ENCODE peak calls at places on chromosome 20, in eight cellular contexts. S is neural crest cell, C is mammary epithelial cell, M is transverse colon, I is upper lobe of left lung, X is Calu3, Q is astrocyte of the cerebellum, F is foreskin fibroblast. H is an unnamed sample.
A peak's percentile ranks its signal among the peaks of the same experiment; 100 is the strongest.

GRCh38 chr20:41219824-41220223 is 82.5 kb downstream of the PLCG1 start:
- DNase-seq in Q (no peak), F (no peak), M (no peak), S (no peak), C (no peak), X (no peak), I (no peak), H (no peak)

GRCh38 chr20:58329711-58330110 is 20.2 kb downstream of the RAB22A start:
- DNase-seq in S (no peak), X (no peak), C (no peak), M (no peak), F (no peak), Q (no peak), I (no peak), H (no peak)

GRCh38 chr20:38863024-38863851 is 57.7 kb downstream of the PPP1R16B start:
- DNase-seq in Q (no peak), I (no peak), F (no peak), M (peak; percentile 44), C (no peak), X (no peak), S (no peak), H (no peak)

GRCh38 chr20:25020901-25021301 is 28.4 kb upstream of the APMAP start:
- DNase-seq in S (no peak), X (no peak), Q (no peak), I (peak; percentile 18), M (peak; percentile 2), C (no peak), F (no peak), H (no peak)

GRCh38 chr20:62776692-62777527 is 19.4 kb upstream of the MRGBP start:
- DNase-seq in F (peak; percentile 13), S (no peak), X (peak; percentile 49), C (peak; percentile 22), Q (no peak), I (no peak), M (peak; percentile 55), H (no peak)

GRCh38 chr20:63645218-63645617 is 8.0 kb downstream of the STMN3 start:
- DNase-seq in M (no peak), S (no peak), X (no peak), Q (no peak), I (no peak), C (no peak), F (no peak), H (no peak)

GRCh38 chr20:42530855-42531674 is 658.6 kb downstream of the PTPRT start:
- DNase-seq in M (no peak), S (peak; percentile 11), Q (no peak), X (peak; percentile 34), C (no peak), F (no peak), I (no peak), H (no peak)

GRCh38 chr20:23143098-23143497 is 57.0 kb upstream of the CD93 start:
- DNase-seq in X (peak; percentile 23), S (no peak), Q (peak; percentile 53), I (peak; percentile 87), C (peak; percentile 76), M (peak; percentile 37), F (peak; percentile 86), H (no peak)

GRCh38 chr20:40564997-40565680 is 123.9 kb downstream of the MAFB start:
- DNase-seq in Q (peak; percentile 85), F (peak; percentile 19), X (peak; percentile 49), I (no peak), S (no peak), M (no peak), C (peak; percentile 85), H (no peak)

GRCh38 chr20:15155848-15156401 is 818.5 kb upstream of the FLRT3 start:
- DNase-seq in I (no peak), Q (no peak), C (peak; percentile 89), M (no peak), S (no peak), X (no peak), F (no peak), H (no peak)

GRCh38 chr20:9699181-9699580 is 139.7 kb downstream of the PAK5 start:
- DNase-seq in M (no peak), S (no peak), C (peak; percentile 42), I (no peak), X (no peak), Q (no peak), F (no peak), H (no peak)

GRCh38 chr20:11395581-11395980 is 522.1 kb upstream of the BTBD3 start:
- DNase-seq in F (no peak), I (no peak), Q (no peak), X (no peak), M (no peak), C (peak; percentile 45), S (no peak), H (no peak)

GRCh38 chr20:32534661-32535240 is 50.4 kb downstream of the NOL4L start:
- DNase-seq in S (no peak), Q (no peak), X (no peak), I (no peak), M (no peak), F (no peak), C (no peak), H (no peak)

GRCh38 chr20:32537657-32538525 is 47.2 kb downstream of the NOL4L start:
- DNase-seq in M (no peak), S (no peak), X (peak; percentile 37), Q (no peak), I (no peak), F (no peak), C (no peak), H (no peak)

GRCh38 chr20:32536861-32537656 is 48.1 kb downstream of the NOL4L start:
- DNase-seq in Q (no peak), M (peak; percentile 91), S (no peak), X (peak; percentile 86), I (peak; percentile 51), F (no peak), C (no peak), H (no peak)

GRCh38 chr20:32535316-32535952 is 49.7 kb downstream of the NOL4L start:
- DNase-seq in S (no peak), X (no peak), Q (no peak), I (no peak), F (no peak), M (no peak), C (no peak), H (no peak)

DNA sequence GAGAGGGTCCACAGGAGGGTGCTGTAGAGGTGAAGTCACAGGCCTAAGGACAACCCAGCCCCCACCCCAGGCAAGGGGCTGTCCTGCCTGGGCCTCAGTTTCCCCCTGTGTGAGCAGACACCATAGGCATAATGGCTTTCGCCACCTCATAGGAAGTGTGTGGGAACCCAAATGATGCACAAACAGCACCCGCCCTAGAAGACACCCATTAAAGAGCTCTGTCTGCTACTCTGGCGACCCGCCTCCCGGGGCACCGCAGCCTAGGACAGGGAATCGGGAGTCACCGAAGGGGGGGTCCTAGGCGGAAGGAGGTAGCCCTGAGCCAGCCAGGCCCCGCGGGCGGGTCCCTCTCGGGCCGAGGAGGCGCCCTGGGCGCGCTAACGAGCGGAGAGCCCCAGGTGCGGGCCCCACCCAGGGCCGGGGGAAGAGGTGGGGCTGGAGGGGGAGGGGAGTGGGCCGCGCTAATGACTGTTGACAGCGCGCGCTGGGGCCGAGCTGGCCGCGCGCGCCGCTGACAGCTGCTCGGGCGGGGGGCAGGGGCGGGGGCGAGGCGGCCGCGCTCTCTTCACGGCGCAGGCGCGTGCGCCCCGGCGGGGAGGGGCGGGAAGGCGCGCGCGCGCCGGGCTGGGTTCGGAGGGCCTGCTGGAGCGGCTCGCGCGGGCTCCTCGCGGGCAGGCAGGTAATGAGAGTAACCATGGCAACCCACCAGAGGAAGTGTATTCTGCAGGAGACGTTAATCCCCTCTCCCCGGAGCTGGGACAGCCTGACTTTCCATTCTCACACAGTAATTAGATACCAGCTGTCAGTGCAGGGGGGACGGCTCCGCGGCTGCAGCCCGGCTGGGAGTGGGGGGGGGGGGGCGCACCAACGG is 48.9 kb downstream of the NOL4L start:
- DNase-seq in X (peak; percentile 70), C (no peak), F (no peak), M (peak; percentile 85), I (peak; percentile 51), Q (no peak), S (peak; percentile 51), H (peak; percentile 77)
- TF ChIP-seq CTCF in X (no peak), C (no peak), F (no peak), M (no peak), I (no peak), Q (no peak), S (no peak), H (no peak)

DNA sequence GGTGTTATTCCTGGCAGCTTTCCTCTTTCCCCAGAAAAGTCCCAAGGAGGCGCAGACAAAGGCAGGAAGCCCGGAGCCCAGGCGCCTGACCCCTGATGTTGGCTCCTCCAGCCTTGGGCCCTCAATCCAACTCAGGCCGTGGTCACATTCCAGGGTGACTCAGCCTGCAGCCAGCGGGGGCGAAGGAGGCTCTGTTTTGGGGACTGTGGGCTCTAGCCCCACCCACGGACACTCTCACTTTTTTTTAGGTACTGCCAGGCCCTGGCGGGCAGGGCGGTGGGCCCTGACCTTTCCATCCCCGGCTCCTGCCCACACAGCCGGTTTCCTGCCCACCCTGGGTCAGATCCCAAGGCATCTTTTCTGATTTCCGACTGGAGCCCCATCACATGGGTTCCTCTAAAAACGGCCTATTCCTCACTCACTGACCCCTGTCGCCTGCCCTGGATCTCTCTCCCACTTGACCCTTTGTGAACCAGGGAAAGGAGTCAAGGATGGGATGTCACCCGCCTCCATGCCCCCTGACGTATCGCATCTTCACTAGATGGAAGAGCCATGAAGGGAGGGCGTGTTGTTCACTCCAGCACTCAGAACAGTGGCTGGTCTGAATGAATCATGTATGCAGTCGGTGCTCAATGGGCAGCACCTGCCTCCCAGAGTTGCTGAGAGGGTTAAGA is 5.5 kb downstream of the PTGIS start:
- DNase-seq in S (no peak), Q (peak; percentile 88), M (peak; percentile 43), F (peak; percentile 92), C (peak; percentile 61), X (peak; percentile 73), I (peak; percentile 40), H (no peak)
- TF ChIP-seq CTCF in S (no peak), Q (no peak), M (no peak), F (no peak), C (no peak), X (no peak), I (no peak), H (no peak)

GRCh38 chr20:45097485-45098095 is 3.3 kb downstream of the KCNS1 start:
- DNase-seq in X (no peak), I (peak; percentile 41), S (no peak), M (peak; percentile 26), C (no peak), F (no peak), Q (no peak), H (no peak)
- TF ChIP-seq CTCF in X (no peak), I (peak; percentile 20), S (no peak), M (peak; percentile 20), C (peak; percentile 62), F (no peak), Q (peak; percentile 40), H (no peak)

DNA sequence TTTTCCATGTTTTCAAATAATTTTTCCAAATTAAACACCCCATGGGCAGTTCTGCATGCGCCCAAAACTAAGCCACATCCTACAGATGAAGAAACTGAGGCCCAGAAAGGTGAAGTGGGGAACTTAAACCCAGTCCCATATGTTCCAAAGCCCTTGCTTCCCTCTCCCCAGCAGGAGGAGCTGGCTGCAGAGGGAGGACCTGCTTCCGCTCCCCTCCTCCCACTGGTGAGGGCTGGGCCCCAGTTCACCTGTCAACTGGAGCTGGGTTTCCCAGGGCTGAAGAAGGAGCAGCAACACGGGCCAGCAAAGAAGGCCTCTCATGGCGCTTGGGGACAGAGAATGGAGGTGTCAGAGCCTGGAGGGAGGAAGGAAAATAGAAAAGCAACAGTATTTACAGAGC is 1.4 kb upstream of the RBPJL start:
- DNase-seq in M (no peak), F (no peak), Q (no peak), S (no peak), X (no peak), C (no peak), I (no peak), H (no peak)
- TF ChIP-seq CTCF in M (no peak), F (no peak), Q (no peak), S (no peak), X (peak; percentile 31), C (peak; percentile 3), I (no peak), H (no peak)